ENCODE peak calls at places on chromosomes 12 and 14, in seven cellular contexts. K, O, J, G, W, E and H are unnamed samples.

GRCh38 chr12:124162151-124163110 is 132.5 kb upstream of the RFLNA start:
- DNase-seq in W (no peak), O (no peak), K (peak; percentile 32), J (no peak), E (peak; percentile 17), G (no peak), H (peak; percentile 15)

GRCh38 chr14:52801014-52801708 is 9.8 kb upstream of the GNPNAT1 start:
- DNase-seq in O (no peak), J (no peak), K (no peak), G (no peak), E (peak; percentile 2), W (no peak), H (no peak)

GRCh38 chr14:50318031-50318626 is 6.0 kb downstream of the DMAC2L start:
- DNase-seq in J (no peak), G (no peak), O (no peak), W (no peak), K (peak; percentile 38), E (peak; percentile 31), H (peak; percentile 12)

GRCh38 chr14:70530417-70530816 is 4.4 kb downstream of the ADAM20 start:
- DNase-seq in K (no peak), O (no peak), J (no peak), G (no peak), E (no peak), W (no peak), H (no peak)

GRCh38 chr12:47088021-47088944 is 8.5 kb upstream of the AMIGO2 start:
- DNase-seq in O (no peak), G (no peak), J (no peak), K (no peak), W (no peak), E (no peak), H (peak; percentile 48)

GRCh38 chr12:7058850-7059249 is 1.7 kb upstream of the C1S start:
- DNase-seq in G (no peak), K (no peak), J (no peak), O (no peak), E (no peak), W (no peak), H (no peak)

GRCh38 chr14:105602243-105602750 is 75.9 kb downstream of the TMEM121 start:
- DNase-seq in G (no peak), K (no peak), W (no peak), J (no peak), O (no peak), E (no peak), H (no peak)

GRCh38 chr12:131390408-131391100 is 320.3 kb upstream of the SFSWAP start:
- DNase-seq in J (no peak), G (no peak), O (no peak), K (peak; percentile 43), W (no peak), E (peak; percentile 26), H (peak; percentile 33)

GRCh38 chr12:14773685-14774073 is 29.6 kb downstream of the WBP11 start:
- DNase-seq in E (no peak), K (no peak), J (no peak), O (no peak), G (no peak), W (no peak), H (peak; percentile 27)

GRCh38 chr14:57388072-57388471 is 2.3 kb upstream of the NAA30 start:
- DNase-seq in J (no peak), K (no peak), O (no peak), G (no peak), W (no peak), E (no peak), H (no peak)

GRCh38 chr12:19833775-19834501 is 394.6 kb downstream of the AEBP2 start:
- DNase-seq in G (no peak), J (no peak), W (no peak), K (no peak), O (no peak), E (no peak), H (no peak)

GRCh38 chr12:40534828-40535227 is 157.4 kb upstream of the CNTN1 start:
- DNase-seq in K (no peak), E (no peak), W (no peak), O (no peak), J (no peak), G (no peak), H (no peak)

GRCh38 chr14:75705014-75705413 is 44.0 kb downstream of the TTLL5 start:
- DNase-seq in G (no peak), E (no peak), W (no peak), K (no peak), J (no peak), O (no peak), H (no peak)

GRCh38 chr12:127296591-127296990 is 970.4 kb upstream of the TMEM132C start:
- DNase-seq in J (no peak), W (no peak), K (no peak), E (no peak), G (no peak), O (no peak), H (no peak)